ENCODE peak calls at places on chromosomes 13 and 19, in seven cellular contexts. L is HTR-8/SVneo; Y is RWPE1; U is stimulated activated CD4-positive, alpha-beta T cell treated with anti-CD3 and anti-CD28 coated beads, Interleukin-1b, Interleukin-23, amount 100 ng/mL, for 1 hour; C is neuronal stem cell; I is globus pallidus; W is NCI-H2029 treated with DMSO at 0.1 percent for 48 hours. P is an unnamed sample.

GRCh38 chr13:98272549-98272948 is 95.5 kb upstream of the RNF113B start:
- DNase-seq in L (no peak), W (no peak), C (peak), I (no peak), Y (no peak), U (no peak), P (no peak)

GRCh38 chr19:14091086-14091884 is 734 bp upstream of the SAMD1 start:
- DNase-seq in L (peak), W (no peak), I (no peak), U (no peak), C (peak), Y (peak), P (no peak)

GRCh38 chr13:99063952-99064351 is 86.1 kb upstream of the DOCK9 start:
- DNase-seq in W (no peak), U (no peak), L (no peak), I (no peak), C (no peak), Y (no peak), P (no peak)

GRCh38 chr13:93872376-93872775 is 607.1 kb downstream of the DCT start:
- DNase-seq in Y (no peak), C (no peak), W (no peak), I (no peak), U (no peak), L (no peak), P (no peak)

GRCh38 chr19:10424011-10424637 is 3.8 kb downstream of the PDE4A start:
- DNase-seq in C (peak), I (no peak), W (no peak), U (peak), Y (peak), L (peak), P (peak)

GRCh38 chr13:111912991-111913781 is 153.8 kb upstream of the SOX1 start:
- DNase-seq in Y (no peak), C (no peak), W (no peak), I (no peak), L (no peak), U (no peak), P (no peak)

GRCh38 chr13:110157718-110158117 is 149.2 kb downstream of the COL4A1 start:
- DNase-seq in L (no peak), C (no peak), I (no peak), U (no peak), W (no peak), Y (no peak), P (no peak)

GRCh38 chr19:48760514-48761221 is 5.3 kb downstream of the FGF21 start:
- DNase-seq in L (no peak), C (no peak), Y (no peak), W (no peak), I (no peak), U (no peak), P (no peak)

GRCh38 chr19:38015771-38016170 is 108.8 kb downstream of the SIPA1L3 start:
- DNase-seq in Y (no peak), U (no peak), W (no peak), L (no peak), C (no peak), I (no peak), P (no peak)

GRCh38 chr13:23796546-23796945 is 92.7 kb downstream of the MIPEP start:
- DNase-seq in C (no peak), W (peak), U (no peak), I (no peak), Y (no peak), L (no peak), P (no peak)

GRCh38 chr13:45416521-45417125 is 1.6 kb downstream of the SLC25A30 start:
- DNase-seq in Y (no peak), W (peak), C (no peak), L (no peak), U (no peak), I (no peak), P (no peak)

GRCh38 chr19:51333836-51334460 is 8.0 kb downstream of the VSIG10L start:
- DNase-seq in Y (no peak), L (no peak), I (no peak), U (no peak), C (no peak), W (no peak), P (no peak)

GRCh38 chr19:16888629-16889371 is at the start of gene F2RL3:
- DNase-seq in U (no peak), Y (no peak), L (no peak), C (no peak), W (no peak), I (no peak), P (peak)

GRCh38 chr13:48579167-48579918 is 46.5 kb upstream of the RCBTB2 start:
- DNase-seq in Y (peak), W (no peak), U (no peak), C (no peak), I (peak), L (no peak), P (no peak)

GRCh38 chr13:47628666-47629065 is 372.4 kb downstream of the SUCLA2 start:
- DNase-seq in L (no peak), I (no peak), C (no peak), U (no peak), W (no peak), Y (no peak), P (no peak)

GRCh38 chr13:78339927-78340326 is 263.4 kb downstream of the POU4F1 start:
- DNase-seq in L (no peak), U (no peak), W (no peak), I (no peak), Y (no peak), C (no peak), P (peak)

GRCh38 chr13:109700176-109700575 is 86.2 kb downstream of the IRS2 start:
- DNase-seq in C (no peak), W (peak), U (no peak), I (peak), Y (peak), L (peak), P (peak)

GRCh38 chr19:46256855-46257254 is 27.3 kb downstream of the IGFL1 start:
- DNase-seq in W (no peak), I (no peak), C (no peak), L (no peak), Y (no peak), U (no peak), P (no peak)

GRCh38 chr13:112702983-112703379 is 13.1 kb downstream of the ATP11A start:
- DNase-seq in I (no peak), W (no peak), L (no peak), C (no peak), U (no peak), Y (no peak), P (no peak)

GRCh38 chr13:46181799-46182490 is at the start of gene LCP1:
- DNase-seq in W (peak), U (no peak), I (no peak), Y (no peak), L (no peak), C (no peak), P (no peak)

GRCh38 chr13:36026556-36026955 is 104.6 kb downstream of the DCLK1 start:
- DNase-seq in L (no peak), I (no peak), W (peak), C (no peak), U (no peak), Y (no peak), P (no peak)

GRCh38 chr19:44212865-44213346 is 574 bp downstream of the ZNF227 start:
- DNase-seq in Y (peak), U (no peak), L (peak), W (no peak), I (no peak), C (no peak), P (no peak)

GRCh38 chr13:91368676-91369425 is 21.4 kb downstream of the MIR17HG start:
- DNase-seq in C (no peak), U (no peak), L (no peak), W (no peak), I (no peak), Y (no peak), P (no peak)

GRCh38 chr13:88617176-88617575 is 946.0 kb downstream of the SLITRK5 start:
- DNase-seq in L (no peak), U (no peak), Y (no peak), I (no peak), C (no peak), W (no peak), P (no peak)

GRCh38 chr13:49086711-49087110 is 111.0 kb downstream of the FNDC3A start:
- DNase-seq in C (no peak), I (no peak), W (no peak), Y (peak), U (no peak), L (no peak), P (no peak)

GRCh38 chr13:81487151-81487550 is 1146.2 kb upstream of the SPRY2 start:
- DNase-seq in U (no peak), Y (no peak), I (peak), W (no peak), C (peak), L (peak), P (no peak)

GRCh38 chr19:47330466-47330869 is 1.5 kb upstream of the C5AR2 start:
- DNase-seq in C (no peak), U (no peak), W (no peak), L (no peak), I (peak), Y (no peak), P (no peak)

GRCh38 chr19:16400911-16401675 is 70.7 kb downstream of the EPS15L1 start:
- DNase-seq in C (no peak), W (no peak), I (peak), U (no peak), L (no peak), Y (no peak), P (no peak)

GRCh38 chr19:35977446-35978222 is 17.4 kb upstream of the SDHAF1 start:
- DNase-seq in L (no peak), C (no peak), Y (no peak), W (no peak), I (no peak), U (no peak), P (no peak)

GRCh38 chr13:105545811-105546210 is 989.7 kb downstream of the EFNB2 start:
- DNase-seq in Y (no peak), I (no peak), L (no peak), U (no peak), C (no peak), W (no peak), P (no peak)

GRCh38 chr13:49356224-49356623 is 87.6 kb downstream of the CAB39L start:
- DNase-seq in I (peak), W (no peak), U (no peak), Y (no peak), L (peak), C (no peak), P (no peak)

GRCh38 chr19:19744641-19745040 is 11.7 kb upstream of the ZNF14 start:
- DNase-seq in I (no peak), L (no peak), U (no peak), Y (no peak), C (no peak), W (no peak), P (no peak)

GRCh38 chr13:103835052-103835451 is 768.8 kb upstream of the SLC10A2 start:
- DNase-seq in U (no peak), I (no peak), Y (no peak), C (no peak), W (no peak), L (no peak), P (no peak)

GRCh38 chr19:40762754-40763153 is 11.8 kb downstream of the SNRPA start:
- DNase-seq in C (no peak), U (no peak), Y (no peak), W (no peak), L (no peak), I (no peak), P (no peak)

GRCh38 chr13:71240906-71241305 is 626.1 kb downstream of the DACH1 start:
- DNase-seq in W (no peak), Y (no peak), C (no peak), L (no peak), U (no peak), I (no peak), P (no peak)

GRCh38 chr13:110057052-110057451 is 249.9 kb downstream of the COL4A1 start:
- DNase-seq in U (no peak), C (no peak), W (no peak), I (peak), L (no peak), Y (no peak), P (no peak)